ENCODE peak calls at places on chromosomes 13 and 19, in four cellular contexts. M is fibroblast of pulmonary artery, Q is IMR-90, U is mesendoderm. L is an unnamed sample.

GRCh38 chr19:16894080-16894479 is 5.3 kb downstream of the F2RL3 start:
- DNase-seq in M (no peak), Q (no peak), U (no peak), L (no peak)

GRCh38 chr13:65907656-65908441 is 1322.3 kb downstream of the PCDH9 start:
- DNase-seq in M (no peak), Q (peak), U (peak), L (no peak)

GRCh38 chr13:30032263-30032662 is 181.8 kb upstream of the UBL3 start:
- DNase-seq in M (no peak), Q (no peak), U (no peak), L (peak)

GRCh38 chr19:4976412-4977298 is 7.7 kb downstream of the KDM4B start:
- DNase-seq in M (peak), Q (peak), U (peak), L (peak)

GRCh38 chr13:38630780-38631179 is 56.1 kb upstream of the FREM2 start:
- DNase-seq in M (peak), Q (peak), U (no peak), L (no peak)

GRCh38 chr19:42497492-42498226 is 30.6 kb downstream of the CEACAM1 start:
- DNase-seq in M (no peak), Q (no peak), U (no peak), L (no peak)

GRCh38 chr19:29016926-29017760 is 195.8 kb downstream of the UQCRFS1 start:
- DNase-seq in M (no peak), Q (no peak), U (peak), L (no peak)

GRCh38 chr19:5693195-5694166 is 3.4 kb downstream of the RPL36 start:
- DNase-seq in M (no peak), Q (no peak), U (no peak), L (peak)

GRCh38 chr13:32897296-32897695 is 118.9 kb upstream of the KL start:
- DNase-seq in M (no peak), Q (no peak), U (no peak), L (no peak)

GRCh38 chr19:18763674-18764590 is 27.2 kb downstream of the COMP start:
- DNase-seq in M (no peak), Q (peak), U (no peak), L (no peak)

GRCh38 chr19:46265217-46265828 is 31.5 kb upstream of the HIF3A start:
- DNase-seq in M (peak), Q (peak), U (peak), L (peak)

GRCh38 chr19:48391100-48392005 is at the start of gene KDELR1:
- DNase-seq in M (peak), Q (peak), U (peak), L (peak)

GRCh38 chr19:47630594-47630993 is 21.7 kb downstream of the BICRA start:
- DNase-seq in M (no peak), Q (no peak), U (no peak), L (no peak)

GRCh38 chr19:1746401-1747284 is 6.7 kb upstream of the ONECUT3 start:
- DNase-seq in M (peak), Q (peak), U (peak), L (peak)

GRCh38 chr13:48496796-48497195 is 36.1 kb downstream of the RCBTB2 start:
- DNase-seq in M (no peak), Q (no peak), U (no peak), L (no peak)

GRCh38 chr13:96958286-96958891 is 35.9 kb downstream of the OXGR1 start:
- DNase-seq in M (peak), Q (peak), U (peak), L (no peak)

GRCh38 chr13:50981686-50982085 is 72.1 kb downstream of the RNASEH2B start:
- DNase-seq in M (no peak), Q (no peak), U (no peak), L (no peak)

GRCh38 chr13:110012102-110012739 is 225.8 kb upstream of the IRS2 start:
- DNase-seq in M (peak), Q (peak), U (no peak), L (no peak)

GRCh38 chr19:33177417-33177976 is 16.6 kb upstream of the LRP3 start:
- DNase-seq in M (no peak), Q (no peak), U (peak), L (peak)

GRCh38 chr19:21617740-21618339 is 112.4 kb downstream of the ZNF429 start:
- DNase-seq in M (no peak), Q (no peak), U (no peak), L (no peak)

GRCh38 chr19:28290963-28291657 is 921.8 kb downstream of the UQCRFS1 start:
- DNase-seq in M (no peak), Q (no peak), U (peak), L (peak)

GRCh38 chr19:41740415-41741243 is 14.7 kb upstream of the CEACAM6 start:
- DNase-seq in M (no peak), Q (no peak), U (no peak), L (no peak)

GRCh38 chr19:32397736-32398135 is 7.8 kb upstream of the DPY19L3 start:
- DNase-seq in M (peak), Q (peak), U (peak), L (no peak)

L was measured in endodermal cell.